ENCODE peak calls at places on chromosomes 11 and 22, in four cellular contexts. X, H, U and Q are unnamed samples.

GRCh38 chr11:27718853-27719574 is 18.8 kb upstream of the BDNF start:
- DNase-seq in H (no peak), X (peak; percentile 46), U (peak; percentile 72), Q (no peak)

GRCh38 chr11:116657842-116658825 is 114.7 kb downstream of the BUD13 start:
- DNase-seq in H (no peak), U (no peak), X (no peak), Q (no peak)

GRCh38 chr11:61700221-61700620 is 20.0 kb downstream of the DAGLA start:
- DNase-seq in H (no peak), U (peak; percentile 87), X (peak; percentile 94), Q (peak; percentile 87)

GRCh38 chr11:27205779-27206549 is 157.1 kb downstream of the CCDC34 start:
- DNase-seq in X (no peak), U (no peak), H (no peak), Q (no peak)

GRCh38 chr11:85965202-85965601 is 103.7 kb downstream of the PICALM start:
- DNase-seq in X (no peak), H (no peak), U (no peak), Q (no peak)

GRCh38 chr11:45964911-45965389 is 42.5 kb downstream of the LARGE2 start:
- DNase-seq in H (peak; percentile 82), X (peak; percentile 62), U (peak; percentile 87), Q (no peak)

GRCh38 chr11:124793466-124794278 is 6.5 kb downstream of the MSANTD2 start:
- DNase-seq in H (no peak), U (peak; percentile 71), X (peak; percentile 31), Q (no peak)

GRCh38 chr11:46865340-46865739 is 19.3 kb upstream of the CKAP5 start:
- DNase-seq in U (no peak), H (no peak), X (no peak), Q (no peak)

GRCh38 chr11:43868852-43869567 is 11.6 kb upstream of the ALKBH3 start:
- DNase-seq in U (peak; percentile 38), X (no peak), H (no peak), Q (no peak)

GRCh38 chr11:61092280-61092766 is 10.0 kb upstream of the CD5 start:
- DNase-seq in X (no peak), U (no peak), H (no peak), Q (no peak)

GRCh38 chr11:8043756-8044155 is 37.3 kb upstream of the TUB start:
- DNase-seq in U (no peak), H (no peak), X (no peak), Q (no peak)

GRCh38 chr11:121367434-121367833 is 74.9 kb downstream of the SC5D start:
- DNase-seq in X (no peak), U (no peak), H (no peak), Q (no peak)

GRCh38 chr22:45072322-45072903 is 62.6 kb upstream of the PHF21B start:
- DNase-seq in X (peak; percentile 79), H (no peak), U (peak; percentile 63), Q (peak; percentile 92)

GRCh38 chr11:72820439-72821139 is 6.4 kb downstream of the ATG16L2 start:
- DNase-seq in X (no peak), U (no peak), H (no peak), Q (no peak)

DNA sequence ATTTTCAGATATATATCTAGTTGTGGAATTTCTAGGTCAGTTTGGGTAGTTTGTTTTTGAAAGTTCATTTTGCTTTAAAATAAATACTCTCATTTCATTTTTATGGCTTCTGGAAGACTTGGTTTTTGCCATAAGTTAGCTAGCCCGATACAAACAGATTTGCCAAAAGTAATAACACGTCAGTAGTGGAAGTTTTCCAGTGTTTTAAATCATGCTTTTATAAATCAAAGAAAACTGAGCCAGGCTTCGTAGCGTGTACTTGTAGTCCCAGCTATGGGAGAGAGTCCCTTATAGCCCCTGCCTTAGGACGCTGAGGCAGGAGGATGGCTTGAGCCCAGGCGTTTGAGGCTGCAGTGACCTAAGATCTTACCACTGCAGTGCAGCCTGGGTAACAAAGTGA is 21.7 kb upstream of the MICALL1 start:
- DNase-seq in H (peak; percentile 76), X (no peak), U (no peak), Q (no peak)
- H3K36me3 ChIP-seq in H (peaks cover 10% of the 10 kb centered on the region), X (peaks cover 57% of the 10 kb centered on the region), U (no peaks in the 10 kb centered on the region), Q (peaks cover 81% of the 10 kb centered on the region)

GRCh38 chr11:13291361-13291760 is 13.8 kb downstream of the BMAL1 start:
- DNase-seq in U (no peak), H (no peak), X (no peak), Q (no peak)

GRCh38 chr11:13291794-13292193 is 14.2 kb downstream of the BMAL1 start:
- DNase-seq in X (no peak), U (no peak), H (no peak), Q (no peak)

GRCh38 chr11:13294771-13295579 is 17.4 kb downstream of the BMAL1 start:
- DNase-seq in X (no peak), U (no peak), H (no peak), Q (no peak)

GRCh38 chr11:13292970-13293369 is 15.4 kb downstream of the BMAL1 start:
- DNase-seq in H (no peak), X (no peak), U (no peak), Q (no peak)

GRCh38 chr11:13294178-13294577 is 16.6 kb downstream of the BMAL1 start:
- DNase-seq in H (no peak), X (no peak), U (no peak), Q (no peak)
- H3K4me3 ChIP-seq in H (no peak overlapping the region), X (no peak overlapping the region), U (no peak overlapping the region), Q (no peak overlapping the region)

GRCh38 chr22:28408702-28409101 is 270.9 kb downstream of the TTC28 start:
- DNase-seq in U (no peak), X (no peak), H (no peak), Q (no peak)
- TF ChIP-seq CTCF in U (no peak), X (no peak), H (no peak), Q (no peak)

GRCh38 chr11:494761-495536 is 12.1 kb downstream of the RNH1 start:
- DNase-seq in H (no peak), X (no peak), U (no peak), Q (peak; percentile 70)
- H3K36me3 ChIP-seq in H (peaks cover 58% of the 10 kb centered on the region), X (no peaks in the 10 kb centered on the region), U (no peaks in the 10 kb centered on the region), Q (peaks cover 55% of the 10 kb centered on the region)

GRCh38 chr22:19874307-19875060 is 19.8 kb upstream of the GNB1L start:
- DNase-seq in U (no peak), H (peak; percentile 63), X (no peak), Q (peak; percentile 66)
- H3K4me3 ChIP-seq in U (no peak overlapping the region), H (no peak overlapping the region), X (no peak overlapping the region), Q (no peak overlapping the region)

GRCh38 chr22:49922926-49923325 is 4.5 kb downstream of the CRELD2 start:
- DNase-seq in U (no peak), X (no peak), H (no peak), Q (peak; percentile 56)

GRCh38 chr22:49922484-49922883 is 4.0 kb downstream of the CRELD2 start:
- DNase-seq in U (no peak), H (no peak), X (no peak), Q (peak; percentile 71)

GRCh38 chr22:49921508-49922278 is 3.3 kb downstream of the CRELD2 start:
- DNase-seq in H (no peak), X (no peak), U (no peak), Q (peak; percentile 47)

GRCh38 chr22:49924113-49924833 is 5.8 kb downstream of the CRELD2 start:
- DNase-seq in U (no peak), H (no peak), X (no peak), Q (peak; percentile 63)

GRCh38 chr22:49923445-49923844 is 5.0 kb downstream of the CRELD2 start:
- DNase-seq in U (no peak), H (no peak), X (no peak), Q (no peak)
- TF ChIP-seq CTCF in U (peak; percentile 12), H (peak; percentile 13), X (peak; percentile 38), Q (peak; percentile 24)